ENCODE peak calls at places on chromosomes 1 and 21, in ten cellular contexts. R, D, G, H, A, S, P, F, Y and T are unnamed samples.

GRCh38 chr21:34243562-34243961 is 120.2 kb upstream of the KCNE2 start:
- DNase-seq in H (peak; percentile 45), F (peak; percentile 20), S (no peak), A (peak; percentile 48), P (no peak), R (no peak), D (no peak), G (no peak), Y (peak; percentile 14), T (no peak)

GRCh38 chr1:200483491-200484143 is 73.8 kb upstream of the ZNF281 start:
- DNase-seq in H (peak; percentile 97), D (no peak), A (no peak), F (peak; percentile 75), R (no peak), G (no peak), Y (peak; percentile 32), P (peak; percentile 4), S (no peak), T (no peak)

GRCh38 chr21:31630062-31630711 is 29.3 kb upstream of the SOD1 start:
- DNase-seq in F (peak; percentile 53), P (no peak), D (no peak), A (peak; percentile 96), S (peak; percentile 55), H (peak; percentile 94), R (no peak), G (no peak), Y (no peak), T (no peak)

GRCh38 chr1:52142220-52143153 is 598 bp downstream of the ZFYVE9 start:
- DNase-seq in P (no peak), D (peak; percentile 74), S (no peak), H (peak; percentile 59), Y (peak; percentile 48), G (no peak), F (peak; percentile 50), R (peak; percentile 55), A (peak; percentile 54), T (peak; percentile 63)

GRCh38 chr1:216894499-216894898 is 171.3 kb upstream of the ESRRG start:
- DNase-seq in R (no peak), A (no peak), P (no peak), H (no peak), D (no peak), G (no peak), Y (no peak), S (no peak), F (no peak), T (no peak)

GRCh38 chr1:229867726-229868125 is 199.3 kb upstream of the GALNT2 start:
- DNase-seq in D (no peak), H (no peak), R (no peak), P (no peak), Y (no peak), A (no peak), S (no peak), F (no peak), G (no peak), T (no peak)

GRCh38 chr1:205802060-205802459 is 10.9 kb downstream of the SLC41A1 start:
- DNase-seq in F (no peak), D (no peak), A (no peak), G (no peak), H (no peak), R (no peak), S (no peak), P (no peak), Y (no peak), T (no peak)

GRCh38 chr1:64675718-64676345 is 69.0 kb upstream of the RAVER2 start:
- DNase-seq in H (peak; percentile 54), D (no peak), P (no peak), R (no peak), A (peak; percentile 44), S (no peak), Y (no peak), G (no peak), F (peak; percentile 17), T (no peak)

GRCh38 chr1:205048382-205048781 is 5.4 kb downstream of the CNTN2 start:
- DNase-seq in R (peak; percentile 69), S (no peak), H (no peak), D (no peak), P (no peak), G (no peak), A (peak; percentile 98), F (no peak), Y (no peak), T (no peak)

GRCh38 chr21:42037943-42038342 is 27.8 kb upstream of the ZBTB21 start:
- DNase-seq in G (no peak), F (no peak), Y (no peak), A (no peak), D (no peak), R (no peak), S (no peak), H (no peak), P (no peak), T (no peak)

GRCh38 chr1:170520601-170521000 is 11.4 kb upstream of the GORAB start:
- DNase-seq in D (no peak), S (no peak), P (no peak), F (no peak), Y (no peak), R (no peak), H (no peak), A (peak; percentile 19), G (no peak), T (no peak)